ENCODE peak calls at places on chromosome 1, in eight cellular contexts. Q, M, L, Z, A, W, J and V are unnamed samples.

GRCh38 chr1:202987255-202987654 is 19.9 kb upstream of the TMEM183A start:
- DNase-seq in Q (no peak), M (no peak), L (no peak), Z (no peak), A (no peak), W (no peak), J (no peak), V (no peak)

GRCh38 chr1:149986486-149987296 is 23.8 kb downstream of the OTUD7B start:
- DNase-seq in Q (no peak), M (no peak), L (peak; percentile 82), Z (peak; percentile 73), A (no peak), W (no peak), J (no peak), V (no peak)

GRCh38 chr1:75079535-75080290 is 54.5 kb upstream of the LHX8 start:
- DNase-seq in Q (no peak), M (no peak), L (no peak), Z (no peak), A (no peak), W (no peak), J (no peak), V (no peak)

GRCh38 chr1:9902060-9902452 is 8.0 kb downstream of the CTNNBIP1 start:
- DNase-seq in Q (no peak), M (peak; percentile 13), L (no peak), Z (no peak), A (no peak), W (no peak), J (no peak), V (no peak)

GRCh38 chr1:170067253-170067819 is 7.2 kb downstream of the KIFAP3 start:
- DNase-seq in Q (no peak), M (no peak), L (no peak), Z (no peak), A (no peak), W (no peak), J (no peak), V (no peak)

GRCh38 chr1:25516686-25517085 is 26.7 kb upstream of the LDLRAP1 start:
- DNase-seq in Q (no peak), M (no peak), L (no peak), Z (no peak), A (no peak), W (no peak), J (no peak), V (no peak)

GRCh38 chr1:77421504-77422233 is 139.8 kb downstream of the AK5 start:
- DNase-seq in Q (no peak), M (no peak), L (no peak), Z (no peak), A (peak; percentile 41), W (no peak), J (no peak), V (no peak)

GRCh38 chr1:160978510-160978927 is 23.9 kb upstream of the ITLN2 start:
- DNase-seq in Q (no peak), M (no peak), L (no peak), Z (no peak), A (no peak), W (no peak), J (no peak), V (no peak)

GRCh38 chr1:21184266-21184665 is 7.6 kb upstream of the EIF4G3 start:
- DNase-seq in Q (no peak), M (no peak), L (no peak), Z (no peak), A (peak; percentile 61), W (no peak), J (no peak), V (peak; percentile 6)

GRCh38 chr1:60280256-60280655 is 206.7 kb upstream of the C1orf87 start:
- DNase-seq in Q (no peak), M (peak; percentile 97), L (no peak), Z (no peak), A (no peak), W (no peak), J (no peak), V (no peak)

GRCh38 chr1:206556047-206556747 is 48.9 kb downstream of the RASSF5 start:
- DNase-seq in Q (no peak), M (no peak), L (no peak), Z (no peak), A (no peak), W (no peak), J (no peak), V (no peak)

GRCh38 chr1:223631367-223631977 is 34.0 kb downstream of the CAPN8 start:
- DNase-seq in Q (no peak), M (peak; percentile 41), L (no peak), Z (no peak), A (no peak), W (no peak), J (no peak), V (no peak)

GRCh38 chr1:27887215-27888035 is 15.1 kb downstream of the THEMIS2 start:
- DNase-seq in Q (no peak), M (no peak), L (no peak), Z (no peak), A (peak; percentile 95), W (no peak), J (peak; percentile 31), V (no peak)

GRCh38 chr1:232132572-232132971 is 497.4 kb downstream of the SIPA1L2 start:
- DNase-seq in Q (no peak), M (no peak), L (no peak), Z (no peak), A (no peak), W (no peak), J (no peak), V (no peak)

GRCh38 chr1:28296401-28297220 is 32.2 kb upstream of the MED18 start:
- DNase-seq in Q (no peak), M (no peak), L (no peak), Z (peak; percentile 68), A (no peak), W (no peak), J (no peak), V (no peak)

GRCh38 chr1:110630770-110631663 is 24.9 kb upstream of the KCNA2 start:
- DNase-seq in Q (peak; percentile 73), M (peak; percentile 30), L (no peak), Z (peak; percentile 49), A (peak; percentile 53), W (peak; percentile 88), J (peak; percentile 86), V (no peak)

GRCh38 chr1:19845166-19845954 is 30.3 kb upstream of the RNF186 start:
- DNase-seq in Q (no peak), M (no peak), L (no peak), Z (no peak), A (no peak), W (no peak), J (no peak), V (no peak)

GRCh38 chr1:205001101-205001620 is 41.9 kb upstream of the CNTN2 start:
- DNase-seq in Q (no peak), M (no peak), L (no peak), Z (no peak), A (no peak), W (no peak), J (no peak), V (no peak)

GRCh38 chr1:119773711-119774241 is 5.1 kb upstream of the HMGCS2 start:
- DNase-seq in Q (no peak), M (no peak), L (peak; percentile 49), Z (no peak), A (no peak), W (no peak), J (no peak), V (no peak)